ENCODE peak calls at places on chromosomes 1 and 21, in four cellular contexts. One of them, this sample, is unnamed.

GRCh38 chr1:68218485-68218884 is 13.8 kb downstream of the WLS start:
- DNase-seq in astrocyte of the cerebellum: no peak
- DNase-seq in ovary: no peak
- DNase-seq in left ventricle myocardium inferior: no peak
- DNase-seq in this sample: no peak

GRCh38 chr1:230891413-230891812 is 23.1 kb upstream of the C1orf198 start:
- DNase-seq in astrocyte of the cerebellum: no peak
- DNase-seq in ovary: no peak
- DNase-seq in left ventricle myocardium inferior: no peak
- DNase-seq in this sample: no peak

GRCh38 chr21:42690586-42690985 is 37.2 kb downstream of the PDE9A start:
- DNase-seq in astrocyte of the cerebellum: no peak
- DNase-seq in ovary: no peak
- DNase-seq in left ventricle myocardium inferior: no peak
- DNase-seq in this sample: no peak

GRCh38 chr1:91282695-91283420 is 121.8 kb downstream of the HFM1 start:
- DNase-seq in astrocyte of the cerebellum: peak
- DNase-seq in ovary: peak
- DNase-seq in left ventricle myocardium inferior: no peak
- DNase-seq in this sample: peak

GRCh38 chr1:198272492-198272891 is 115.7 kb downstream of the NEK7 start:
- DNase-seq in astrocyte of the cerebellum: no peak
- DNase-seq in ovary: no peak
- DNase-seq in left ventricle myocardium inferior: no peak
- DNase-seq in this sample: no peak

GRCh38 chr1:67390041-67390887 is 39.9 kb downstream of the SERBP1 start:
- DNase-seq in astrocyte of the cerebellum: peak
- DNase-seq in ovary: no peak
- DNase-seq in left ventricle myocardium inferior: no peak
- DNase-seq in this sample: peak

GRCh38 chr1:150877220-150877516 is 769 bp upstream of the ARNT start:
- DNase-seq in astrocyte of the cerebellum: no peak
- DNase-seq in ovary: no peak
- DNase-seq in left ventricle myocardium inferior: no peak
- DNase-seq in this sample: no peak

GRCh38 chr1:224861317-224861716 is 68.2 kb upstream of the DNAH14 start:
- DNase-seq in astrocyte of the cerebellum: no peak
- DNase-seq in ovary: no peak
- DNase-seq in left ventricle myocardium inferior: no peak
- DNase-seq in this sample: no peak

GRCh38 chr1:145885738-145886287 is at the start of gene ANKRD35:
- DNase-seq in astrocyte of the cerebellum: no peak
- DNase-seq in ovary: peak
- DNase-seq in left ventricle myocardium inferior: peak
- DNase-seq in this sample: no peak

GRCh38 chr1:219090618-219091017 is 83.1 kb upstream of the LYPLAL1 start:
- DNase-seq in astrocyte of the cerebellum: no peak
- DNase-seq in ovary: no peak
- DNase-seq in left ventricle myocardium inferior: no peak
- DNase-seq in this sample: no peak

GRCh38 chr1:162859210-162859609 is 1.8 kb downstream of the CCDC190 start:
- DNase-seq in astrocyte of the cerebellum: no peak
- DNase-seq in ovary: no peak
- DNase-seq in left ventricle myocardium inferior: no peak
- DNase-seq in this sample: no peak

GRCh38 chr1:9404541-9404940 is 111.8 kb downstream of the SPSB1 start:
- DNase-seq in astrocyte of the cerebellum: no peak
- DNase-seq in ovary: no peak
- DNase-seq in left ventricle myocardium inferior: no peak
- DNase-seq in this sample: no peak

GRCh38 chr1:29682171-29682917 is 446.0 kb downstream of the PTPRU start:
- DNase-seq in astrocyte of the cerebellum: no peak
- DNase-seq in ovary: no peak
- DNase-seq in left ventricle myocardium inferior: no peak
- DNase-seq in this sample: no peak

GRCh38 chr1:219185486-219186117 is 11.9 kb downstream of the LYPLAL1 start:
- DNase-seq in astrocyte of the cerebellum: no peak
- DNase-seq in ovary: no peak
- DNase-seq in left ventricle myocardium inferior: no peak
- DNase-seq in this sample: no peak

GRCh38 chr1:240928265-240928664 is 316.3 kb upstream of the GREM2 start:
- DNase-seq in astrocyte of the cerebellum: no peak
- DNase-seq in ovary: no peak
- DNase-seq in left ventricle myocardium inferior: no peak
- DNase-seq in this sample: no peak

GRCh38 chr1:64893921-64894320 is 72.4 kb downstream of the JAK1 start:
- DNase-seq in astrocyte of the cerebellum: no peak
- DNase-seq in ovary: no peak
- DNase-seq in left ventricle myocardium inferior: no peak
- DNase-seq in this sample: no peak

GRCh38 chr1:179817789-179818188 is 59.8 kb downstream of the TOR1AIP2 start:
- DNase-seq in astrocyte of the cerebellum: no peak
- DNase-seq in ovary: peak
- DNase-seq in left ventricle myocardium inferior: peak
- DNase-seq in this sample: no peak

GRCh38 chr1:61921435-61921834 is 179.2 kb downstream of the PATJ start:
- DNase-seq in astrocyte of the cerebellum: peak
- DNase-seq in ovary: no peak
- DNase-seq in left ventricle myocardium inferior: no peak
- DNase-seq in this sample: no peak

GRCh38 chr1:18714404-18715175 is 83.9 kb downstream of the PAX7 start:
- DNase-seq in astrocyte of the cerebellum: no peak
- DNase-seq in ovary: no peak
- DNase-seq in left ventricle myocardium inferior: no peak
- DNase-seq in this sample: no peak

GRCh38 chr1:31581821-31582810 is 5.8 kb downstream of the TINAGL1 start:
- DNase-seq in astrocyte of the cerebellum: no peak
- DNase-seq in ovary: no peak
- DNase-seq in left ventricle myocardium inferior: no peak
- DNase-seq in this sample: no peak

GRCh38 chr21:15421947-15422346 is 307.8 kb upstream of the USP25 start:
- DNase-seq in astrocyte of the cerebellum: no peak
- DNase-seq in ovary: no peak
- DNase-seq in left ventricle myocardium inferior: no peak
- DNase-seq in this sample: no peak

GRCh38 chr1:66943361-66943969 is 18.7 kb downstream of the MIER1 start:
- DNase-seq in astrocyte of the cerebellum: no peak
- DNase-seq in ovary: no peak
- DNase-seq in left ventricle myocardium inferior: no peak
- DNase-seq in this sample: no peak

GRCh38 chr1:31152181-31152768 is 86.8 kb upstream of the PUM1 start:
- DNase-seq in astrocyte of the cerebellum: no peak
- DNase-seq in ovary: no peak
- DNase-seq in left ventricle myocardium inferior: no peak
- DNase-seq in this sample: no peak

GRCh38 chr1:33294071-33295010 is 26.6 kb downstream of the A3GALT2 start:
- DNase-seq in astrocyte of the cerebellum: no peak
- DNase-seq in ovary: no peak
- DNase-seq in left ventricle myocardium inferior: no peak
- DNase-seq in this sample: no peak

GRCh38 chr1:86472165-86472564 is 3.4 kb downstream of the CLCA1 start:
- DNase-seq in astrocyte of the cerebellum: no peak
- DNase-seq in ovary: no peak
- DNase-seq in left ventricle myocardium inferior: no peak
- DNase-seq in this sample: no peak

GRCh38 chr1:180254854-180255253 is 24.8 kb downstream of the LHX4 start:
- DNase-seq in astrocyte of the cerebellum: no peak
- DNase-seq in ovary: no peak
- DNase-seq in left ventricle myocardium inferior: no peak
- DNase-seq in this sample: no peak

GRCh38 chr1:112704511-112704907 is 2.4 kb downstream of the RHOC start:
- DNase-seq in astrocyte of the cerebellum: no peak
- DNase-seq in ovary: no peak
- DNase-seq in left ventricle myocardium inferior: no peak
- DNase-seq in this sample: no peak

GRCh38 chr21:26447932-26448331 is 125.2 kb downstream of the CYYR1 start:
- DNase-seq in astrocyte of the cerebellum: no peak
- DNase-seq in ovary: no peak
- DNase-seq in left ventricle myocardium inferior: no peak
- DNase-seq in this sample: no peak

GRCh38 chr1:116375884-116376733 is 3.1 kb downstream of the ATP1A1 start:
- DNase-seq in astrocyte of the cerebellum: peak
- DNase-seq in ovary: peak
- DNase-seq in left ventricle myocardium inferior: peak
- DNase-seq in this sample: peak

GRCh38 chr21:31909153-31909771 is 36.4 kb downstream of the HUNK start:
- DNase-seq in astrocyte of the cerebellum: no peak
- DNase-seq in ovary: peak
- DNase-seq in left ventricle myocardium inferior: no peak
- DNase-seq in this sample: no peak

GRCh38 chr21:31877558-31877957 is 4.7 kb downstream of the HUNK start:
- DNase-seq in astrocyte of the cerebellum: no peak
- DNase-seq in ovary: no peak
- DNase-seq in left ventricle myocardium inferior: no peak
- DNase-seq in this sample: no peak

GRCh38 chr1:15410884-15411245 is 1.2 kb downstream of the EFHD2 start:
- DNase-seq in astrocyte of the cerebellum: no peak
- DNase-seq in ovary: no peak
- DNase-seq in left ventricle myocardium inferior: no peak
- DNase-seq in this sample: no peak

GRCh38 chr1:975896-976683 is 5.8 kb downstream of the PERM1 start:
- DNase-seq in astrocyte of the cerebellum: no peak
- DNase-seq in ovary: no peak
- DNase-seq in left ventricle myocardium inferior: no peak
- DNase-seq in this sample: no peak

GRCh38 chr1:91513160-91513559 is 12.5 kb downstream of the CDC7 start:
- DNase-seq in astrocyte of the cerebellum: no peak
- DNase-seq in ovary: no peak
- DNase-seq in left ventricle myocardium inferior: no peak
- DNase-seq in this sample: no peak

GRCh38 chr1:119093721-119094120 is 46.7 kb downstream of the WARS2 start:
- DNase-seq in astrocyte of the cerebellum: no peak
- DNase-seq in ovary: no peak
- DNase-seq in left ventricle myocardium inferior: no peak
- DNase-seq in this sample: no peak

GRCh38 chr1:114794038-114794437 is 13.6 kb upstream of the SIKE1 start:
- DNase-seq in astrocyte of the cerebellum: no peak
- DNase-seq in ovary: no peak
- DNase-seq in left ventricle myocardium inferior: no peak
- DNase-seq in this sample: no peak

GRCh38 chr1:19577001-19577400 is 67.1 kb upstream of the NBL1 start:
- DNase-seq in astrocyte of the cerebellum: no peak
- DNase-seq in ovary: no peak
- DNase-seq in left ventricle myocardium inferior: no peak
- DNase-seq in this sample: no peak

DNA sequence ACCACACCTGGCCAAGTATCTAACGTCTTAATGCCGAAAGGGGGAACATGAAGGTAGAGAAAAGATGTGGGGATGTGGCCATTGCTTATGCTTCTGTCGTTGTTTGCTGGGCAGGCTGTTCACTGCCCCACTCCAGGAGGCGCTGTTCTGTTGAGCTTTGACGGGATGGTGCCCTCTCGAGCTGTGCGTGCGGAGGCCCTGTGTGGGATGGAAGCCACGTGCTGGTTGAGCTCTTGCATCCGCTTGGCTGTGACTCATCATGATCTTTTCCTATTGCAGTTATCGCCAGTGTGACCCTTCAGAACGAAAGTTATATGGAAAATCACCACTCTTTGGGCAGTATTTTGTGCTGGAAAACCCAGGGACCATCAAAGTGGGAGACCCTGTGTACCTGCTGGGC is 26.3 kb downstream of the MTARC1 start:
- DNase-seq in astrocyte of the cerebellum: no peak
- DNase-seq in ovary: no peak
- DNase-seq in left ventricle myocardium inferior: no peak
- DNase-seq in this sample: no peak
- TF ChIP-seq CTCF in astrocyte of the cerebellum: no peak
- TF ChIP-seq CTCF in ovary: no peak
- TF ChIP-seq CTCF in left ventricle myocardium inferior: no peak
- TF ChIP-seq CTCF in this sample: peak

GRCh38 chr1:24390924-24391782 is 22.4 kb downstream of the STPG1 start:
- DNase-seq in astrocyte of the cerebellum: peak
- DNase-seq in ovary: peak
- DNase-seq in left ventricle myocardium inferior: peak
- DNase-seq in this sample: peak
- H3K4me3 ChIP-seq in astrocyte of the cerebellum: no peak
- H3K4me3 ChIP-seq in ovary: no peak
- H3K4me3 ChIP-seq in left ventricle myocardium inferior: peak
- H3K4me3 ChIP-seq in this sample: no peak

GRCh38 chr21:38359090-38359489 is 102.3 kb downstream of the KCNJ15 start:
- DNase-seq in astrocyte of the cerebellum: no peak
- DNase-seq in ovary: no peak
- DNase-seq in left ventricle myocardium inferior: no peak
- DNase-seq in this sample: no peak
- TF ChIP-seq CTCF in astrocyte of the cerebellum: no peak
- TF ChIP-seq CTCF in ovary: no peak
- TF ChIP-seq CTCF in left ventricle myocardium inferior: no peak
- TF ChIP-seq CTCF in this sample: no peak

GRCh38 chr21:37667380-37667779 is 248.9 kb downstream of the KCNJ6 start:
- DNase-seq in astrocyte of the cerebellum: no peak
- DNase-seq in ovary: no peak
- DNase-seq in left ventricle myocardium inferior: no peak
- DNase-seq in this sample: no peak
- H3K4me3 ChIP-seq in astrocyte of the cerebellum: no peak
- H3K4me3 ChIP-seq in ovary: no peak
- H3K4me3 ChIP-seq in left ventricle myocardium inferior: no peak
- H3K4me3 ChIP-seq in this sample: no peak

DNA sequence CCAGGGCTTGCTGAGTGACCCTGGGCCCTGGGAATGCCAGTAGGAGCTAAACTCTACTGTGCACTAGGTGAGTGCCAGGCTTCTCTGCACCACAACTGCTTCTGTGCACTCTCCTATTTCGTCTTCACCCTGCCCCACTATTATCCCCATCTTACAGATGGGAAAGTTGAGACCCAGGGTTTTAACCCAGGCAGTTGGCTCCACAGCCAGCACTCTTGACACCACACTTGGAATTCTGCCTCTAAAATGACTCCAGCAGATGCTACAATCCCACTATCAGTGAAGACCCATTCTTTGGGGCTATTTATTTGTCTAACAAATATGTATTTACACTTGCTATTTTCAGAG is 56.1 kb downstream of the FOXO6 start:
- DNase-seq in astrocyte of the cerebellum: no peak
- DNase-seq in ovary: no peak
- DNase-seq in left ventricle myocardium inferior: no peak
- DNase-seq in this sample: no peak
- TF ChIP-seq CTCF in astrocyte of the cerebellum: no peak
- TF ChIP-seq CTCF in ovary: no peak
- TF ChIP-seq CTCF in left ventricle myocardium inferior: peak
- TF ChIP-seq CTCF in this sample: no peak